ENCODE peak calls at places on chromosome X, in nine cellular contexts. T is effector memory CD4-positive, alpha-beta T cell; S is psoas muscle; I is RWPE1; L is fibroblast of lung; Y is heart left ventricle; E is substantia nigra; U is A673; W is CD8-positive, alpha-beta T cell. O is an unnamed sample.

GRCh38 chrX:15619053-15619772 is 18.5 kb upstream of the ACE2 start:
- DNase-seq in L (no peak), W (no peak), S (no peak), I (peak; percentile 73), U (no peak), E (no peak), Y (no peak), T (no peak), O (no peak)

GRCh38 chrX:48971325-48972213 is at the start of gene KCND1:
- DNase-seq in T (no peak), I (no peak), L (peak; percentile 39), E (peak; percentile 7), U (peak; percentile 68), S (peak; percentile 36), Y (peak; percentile 36), W (no peak), O (no peak)

GRCh38 chrX:48703642-48704481 is 7.3 kb downstream of the SUV39H1 start:
- DNase-seq in S (no peak), U (no peak), T (no peak), L (peak; percentile 17), E (no peak), W (no peak), I (peak; percentile 73), Y (no peak), O (no peak)

GRCh38 chrX:65634732-65635131 is 32.7 kb upstream of the MSN start:
- DNase-seq in Y (no peak), U (no peak), I (no peak), T (no peak), W (no peak), S (no peak), L (no peak), E (no peak), O (no peak)

GRCh38 chrX:2638279-2638678 is 52.8 kb upstream of the CD99 start:
- DNase-seq in S (no peak), I (no peak), W (no peak), T (no peak), L (no peak), E (no peak), Y (no peak), U (no peak), O (no peak)

GRCh38 chrX:38929966-38930421 is 128.7 kb downstream of the MID1IP1 start:
- DNase-seq in W (no peak), T (no peak), S (peak; percentile 19), L (peak; percentile 63), E (no peak), I (no peak), U (no peak), Y (no peak), O (no peak)

GRCh38 chrX:54043696-54044125 is 562 bp downstream of the PHF8 start:
- DNase-seq in I (peak; percentile 4), Y (peak; percentile 47), E (peak; percentile 41), S (peak; percentile 24), W (peak; percentile 36), U (no peak), T (peak; percentile 16), L (no peak), O (no peak)

GRCh38 chrX:21639775-21640174 is 18.4 kb downstream of the KLHL34 start:
- DNase-seq in U (no peak), Y (no peak), W (no peak), S (no peak), I (no peak), L (no peak), T (no peak), E (no peak), O (no peak)

GRCh38 chrX:37813570-37813969 is 33.7 kb downstream of the CYBB start:
- DNase-seq in T (no peak), W (no peak), I (no peak), S (no peak), U (no peak), E (no peak), Y (no peak), L (no peak), O (no peak)

GRCh38 chrX:81174286-81174685 is 27.4 kb downstream of the HMGN5 start:
- DNase-seq in W (no peak), E (no peak), U (peak; percentile 31), S (no peak), I (peak; percentile 0), T (no peak), Y (no peak), L (peak; percentile 49), O (no peak)

GRCh38 chrX:72131317-72132294 is at the start of gene RTL5:
- DNase-seq in I (no peak), L (peak; percentile 90), T (peak; percentile 55), U (peak; percentile 92), S (peak; percentile 84), Y (peak; percentile 84), W (peak; percentile 62), E (peak; percentile 70), O (peak; percentile 84)

GRCh38 chrX:72130156-72130761 is 1.5 kb downstream of the RTL5 start:
- DNase-seq in E (no peak), U (no peak), S (no peak), I (no peak), Y (no peak), L (no peak), T (no peak), W (no peak), O (no peak)

GRCh38 chrX:72129661-72130060 is 2.1 kb downstream of the RTL5 start:
- DNase-seq in U (no peak), T (no peak), S (no peak), L (no peak), W (no peak), E (no peak), Y (no peak), I (no peak), O (no peak)

GRCh38 chrX:72132456-72132855 is 741 bp upstream of the RTL5 start:
- DNase-seq in T (no peak), U (no peak), I (no peak), W (no peak), S (no peak), E (no peak), Y (no peak), L (no peak), O (no peak)

DNA sequence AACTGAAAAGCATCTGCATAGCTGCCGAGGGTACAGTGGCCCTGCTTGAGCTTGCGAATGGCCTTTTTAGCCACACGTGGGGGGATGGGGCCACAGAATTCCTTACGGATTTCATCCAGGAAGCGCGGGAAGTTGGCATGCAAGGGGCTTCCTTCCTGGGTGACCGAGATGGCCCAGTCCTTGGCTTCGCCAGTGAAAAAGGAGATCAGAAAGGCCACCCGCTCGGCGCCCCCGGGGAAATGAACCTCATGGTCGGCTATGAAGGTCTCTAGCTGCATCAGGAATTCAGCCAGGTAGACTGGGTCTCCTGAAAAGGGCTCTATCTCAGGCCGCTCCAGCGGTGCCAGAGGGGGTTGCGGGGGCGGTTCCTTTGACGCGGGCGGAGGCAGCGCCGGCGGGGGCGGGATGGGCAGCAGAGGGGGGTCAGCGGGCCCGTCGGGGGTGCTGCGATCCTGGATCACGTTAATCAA is 918 bp downstream of the RTL5 start:
- DNase-seq in L (no peak), Y (no peak), S (peak; percentile 20), E (no peak), U (no peak), T (no peak), W (no peak), I (no peak), O (no peak)
- H3K27ac ChIP-seq in L (no peak overlapping the region), Y (peak overlapping the region; percentile 51), S (no peak overlapping the region), E (no peak overlapping the region), U (no peak overlapping the region), T (no peak overlapping the region), W (no peak overlapping the region), I (no peak overlapping the region), O (no peak overlapping the region)

DNA sequence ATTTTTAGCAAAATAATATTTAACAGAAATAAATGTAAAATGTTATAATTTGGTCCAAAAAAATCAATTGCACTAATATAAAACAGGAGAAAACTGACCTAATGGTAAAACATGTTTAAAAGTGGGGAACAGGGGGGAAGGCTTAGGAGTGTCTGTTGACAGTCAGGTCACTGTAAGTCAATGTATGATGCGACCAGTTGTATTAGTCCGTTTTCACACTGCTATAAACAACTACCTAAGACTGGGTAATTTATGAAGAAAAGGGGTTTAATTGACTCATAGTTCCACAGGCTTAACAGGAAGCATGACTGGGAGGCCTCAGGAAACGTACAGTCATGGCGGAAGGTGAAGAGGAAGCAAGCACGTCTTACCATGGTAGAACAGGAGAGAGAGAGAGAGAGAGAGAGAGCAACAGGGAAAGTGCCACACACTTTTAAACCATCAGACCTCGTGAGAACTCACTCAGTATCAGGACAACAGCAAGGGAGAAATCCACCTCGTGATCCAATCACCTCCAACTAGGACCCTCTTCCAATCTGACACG is 13.0 kb upstream of the PLAC1 start:
- DNase-seq in U (no peak), S (no peak), W (no peak), E (no peak), Y (no peak), T (no peak), I (no peak), L (no peak), O (no peak)
- H3K27ac ChIP-seq in U (no peak overlapping the region), S (peak overlapping the region; percentile 76), W (no peak overlapping the region), E (no peak overlapping the region), Y (no peak overlapping the region), T (no peak overlapping the region), I (no peak overlapping the region), L (peak overlapping the region; percentile 80), O (no peak overlapping the region)

GRCh38 chrX:40172169-40172979 is 74.6 kb upstream of the BCOR start:
- DNase-seq in T (no peak), L (peak; percentile 56), Y (peak; percentile 73), W (peak; percentile 36), E (peak; percentile 15), S (peak; percentile 70), U (peak; percentile 64), I (no peak), O (no peak)
- H3K27ac ChIP-seq in T (peak overlapping the region; percentile 92), L (peak overlapping the region; percentile 71), Y (peak overlapping the region; percentile 99), W (peak overlapping the region; percentile 69), E (peak overlapping the region; percentile 9), S (peak overlapping the region; percentile 86), U (peak overlapping the region; percentile 89), I (peak overlapping the region; percentile 42), O (peak overlapping the region; percentile 36)

GRCh38 chrX:31356501-31357263 is 284.8 kb upstream of the FTHL17 start:
- DNase-seq in I (no peak), T (no peak), L (no peak), W (no peak), S (no peak), U (no peak), E (no peak), Y (no peak), O (no peak)

GRCh38 chrX:31349515-31349914 is 277.7 kb upstream of the FTHL17 start:
- DNase-seq in L (no peak), Y (no peak), U (no peak), S (no peak), I (no peak), W (no peak), E (no peak), T (no peak), O (no peak)

GRCh38 chrX:31350808-31351074 is 278.9 kb upstream of the FTHL17 start:
- DNase-seq in L (no peak), T (no peak), E (no peak), I (no peak), S (no peak), Y (no peak), U (no peak), W (no peak), O (no peak)

GRCh38 chrX:31355206-31355955 is 283.5 kb upstream of the FTHL17 start:
- DNase-seq in U (no peak), T (no peak), Y (no peak), I (no peak), W (no peak), E (no peak), L (no peak), S (no peak), O (no peak)

DNA sequence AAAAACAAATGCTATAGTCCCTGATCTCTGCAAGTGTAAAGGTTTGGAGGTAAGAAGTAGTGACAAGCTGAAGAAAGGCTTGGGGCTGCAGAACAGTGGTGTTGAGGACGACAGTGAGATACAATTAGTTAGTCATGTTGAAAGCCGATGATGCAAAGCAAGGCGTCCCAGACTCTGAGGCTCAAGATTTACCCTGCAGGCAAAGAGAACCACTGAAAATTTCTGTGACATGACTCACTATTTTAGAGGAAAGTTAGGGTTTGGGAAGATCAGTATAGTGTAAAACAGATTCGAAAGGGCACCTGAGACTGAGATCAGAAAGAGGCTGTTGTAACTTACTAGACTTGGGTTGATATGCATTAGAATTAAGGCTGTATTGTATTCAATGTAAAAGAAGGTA is 281.3 kb upstream of the FTHL17 start:
- DNase-seq in E (no peak), I (peak; percentile 59), W (no peak), S (no peak), T (no peak), U (peak; percentile 45), Y (no peak), L (peak; percentile 17), O (no peak)
- H3K27ac ChIP-seq in E (no peak overlapping the region), I (no peak overlapping the region), W (no peak overlapping the region), S (no peak overlapping the region), T (no peak overlapping the region), U (no peak overlapping the region), Y (no peak overlapping the region), L (no peak overlapping the region), O (no peak overlapping the region)

O was measured in caudate nucleus.